ENCODE peak calls at places on chromosomes 13 and 19, in five cellular contexts. Q, L, O, S and E are unnamed samples.

GRCh38 chr19:8973501-8974091 is 36.6 kb downstream of the MUC16 start:
- DNase-seq in Q (no peak), O (no peak), S (no peak), L (no peak), E (no peak)

GRCh38 chr13:113973218-113974164 is at the start of gene C13orf46:
- DNase-seq in Q (no peak), O (no peak), L (no peak), S (no peak), E (no peak)

GRCh38 chr19:15251749-15252397 is 19.6 kb upstream of the EPHX3 start:
- DNase-seq in Q (peak; percentile 27), L (peak; percentile 85), O (no peak), S (no peak), E (no peak)

GRCh38 chr13:107842562-107843180 is 372.7 kb downstream of the LIG4 start:
- DNase-seq in L (no peak), S (no peak), Q (no peak), O (no peak), E (no peak)

GRCh38 chr13:60647547-60647946 is 250.5 kb downstream of the TDRD3 start:
- DNase-seq in O (no peak), S (no peak), Q (no peak), L (no peak), E (no peak)

GRCh38 chr13:112901951-112902651 is 66.9 kb upstream of the MCF2L start:
- DNase-seq in L (no peak), O (no peak), S (no peak), Q (no peak), E (no peak)

GRCh38 chr13:41658057-41658642 is 200.8 kb downstream of the RGCC start:
- DNase-seq in L (peak; percentile 43), S (no peak), O (no peak), Q (no peak), E (no peak)

GRCh38 chr13:109150691-109151090 is 521.3 kb downstream of the MYO16 start:
- DNase-seq in Q (no peak), L (no peak), S (no peak), O (no peak), E (no peak)

GRCh38 chr13:49421391-49421790 is 22.5 kb downstream of the CAB39L start:
- DNase-seq in S (no peak), Q (peak; percentile 31), L (no peak), O (no peak), E (no peak)

GRCh38 chr19:45153339-45154063 is 7.3 kb downstream of the NKPD1 start:
- DNase-seq in O (no peak), L (no peak), S (peak; percentile 7), Q (no peak), E (no peak)

GRCh38 chr13:106299616-106300015 is 235.8 kb downstream of the EFNB2 start:
- DNase-seq in L (no peak), S (no peak), O (no peak), Q (no peak), E (no peak)

GRCh38 chr19:45264781-45265317 is 13.8 kb downstream of the MARK4 start:
- DNase-seq in O (no peak), Q (no peak), S (no peak), L (no peak), E (no peak)

GRCh38 chr13:45219123-45219891 is 18.5 kb upstream of the KCTD4 start:
- DNase-seq in L (no peak), O (no peak), S (no peak), Q (peak; percentile 68), E (no peak)

GRCh38 chr13:101258071-101258470 is 158.2 kb downstream of the NALCN start:
- DNase-seq in O (peak; percentile 61), S (no peak), Q (peak; percentile 78), L (peak; percentile 23), E (no peak)

GRCh38 chr13:101919541-101920306 is 467.2 kb downstream of the ITGBL1 start:
- DNase-seq in L (no peak), O (no peak), S (no peak), Q (peak; percentile 86), E (no peak)

GRCh38 chr13:99164226-99164625 is 36.4 kb upstream of the UBAC2 start:
- DNase-seq in Q (no peak), L (no peak), O (no peak), S (no peak), E (no peak)

GRCh38 chr13:23378009-23378632 is 55.4 kb downstream of the SACS start:
- DNase-seq in Q (no peak), L (peak; percentile 95), O (no peak), S (peak; percentile 18), E (no peak)

GRCh38 chr19:2047449-2048103 is 3.5 kb downstream of the MKNK2 start:
- DNase-seq in Q (no peak), L (no peak), O (no peak), S (no peak), E (no peak)

GRCh38 chr19:54302252-54302651 is 10.7 kb downstream of the LILRA5 start:
- DNase-seq in O (no peak), S (no peak), Q (no peak), L (no peak), E (no peak)

GRCh38 chr13:20160346-20161274 is at the start of gene GJA3:
- DNase-seq in Q (peak; percentile 17), S (peak; percentile 21), L (no peak), O (no peak), E (no peak)

GRCh38 chr19:38685666-38686529 is 38.4 kb downstream of the ACTN4 start:
- DNase-seq in L (no peak), S (no peak), O (no peak), Q (peak; percentile 82), E (no peak)

GRCh38 chr13:74678308-74678958 is 544.2 kb upstream of the KLF12 start:
- DNase-seq in S (no peak), O (no peak), Q (no peak), L (no peak), E (no peak)

GRCh38 chr19:5170329-5170745 is 170.3 kb downstream of the PTPRS start:
- DNase-seq in L (no peak), O (no peak), S (peak; percentile 7), Q (peak; percentile 13), E (no peak)

GRCh38 chr13:32267836-32268439 is 47.2 kb downstream of the ZAR1L start:
- DNase-seq in S (peak; percentile 31), L (no peak), O (no peak), Q (peak; percentile 66), E (no peak)

GRCh38 chr19:51026554-51026831 is at the start of gene KLK11:
- DNase-seq in Q (peak; percentile 72), L (no peak), O (peak; percentile 84), S (no peak), E (no peak)

GRCh38 chr13:76816394-76816793 is 69.8 kb downstream of the KCTD12 start:
- DNase-seq in Q (peak; percentile 69), L (no peak), S (no peak), O (no peak), E (no peak)

GRCh38 chr13:40074338-40074737 is 418.9 kb downstream of the COG6 start:
- DNase-seq in S (no peak), L (no peak), O (no peak), Q (no peak), E (no peak)

GRCh38 chr19:34598217-34599155 is 78.5 kb downstream of the SCGB2B2 start:
- DNase-seq in Q (peak; percentile 6), L (no peak), S (no peak), O (no peak), E (no peak)

GRCh38 chr19:23439623-23440022 is 44.4 kb upstream of the ZNF91 start:
- DNase-seq in Q (no peak), S (no peak), L (no peak), O (no peak), E (no peak)

GRCh38 chr19:17957887-17958286 is 9.0 kb upstream of the KCNN1 start:
- DNase-seq in Q (no peak), O (no peak), L (no peak), S (no peak), E (no peak)

GRCh38 chr19:40284501-40285352 is at the start of gene AKT2:
- DNase-seq in S (peak; percentile 63), Q (peak; percentile 93), O (peak; percentile 79), L (no peak), E (peak; percentile 48)

GRCh38 chr13:105341758-105342157 is 1193.7 kb downstream of the EFNB2 start:
- DNase-seq in L (no peak), S (no peak), O (no peak), Q (no peak), E (no peak)

GRCh38 chr19:31338069-31338767 is 11.0 kb downstream of the TSHZ3 start:
- DNase-seq in L (peak; percentile 40), S (no peak), Q (no peak), O (no peak), E (no peak)

GRCh38 chr13:54383604-54384003 is 1355.0 kb downstream of the OLFM4 start:
- DNase-seq in L (no peak), Q (no peak), S (no peak), O (no peak), E (no peak)

GRCh38 chr19:45161715-45162463 is 1.1 kb upstream of the NKPD1 start:
- DNase-seq in Q (peak; percentile 44), L (no peak), O (no peak), S (no peak), E (no peak)

GRCh38 chr13:29284726-29285125 is 310.8 kb downstream of the SLC7A1 start:
- DNase-seq in L (no peak), Q (no peak), S (no peak), O (no peak), E (no peak)

GRCh38 chr13:25687622-25688225 is 315.9 kb downstream of the ATP8A2 start:
- DNase-seq in S (no peak), O (no peak), Q (peak; percentile 0), L (no peak), E (no peak)